ENCODE peak calls at places on chromosomes 5 and 9, in four cellular contexts. G is left ventricle myocardium inferior, X is HepG2, P is adrenal gland. Q is an unnamed sample. For H3K36me3 and H3K4me1, the result is how much of the 10 kb centered on the place peaks cover.

GRCh38 chr9:127897194-127897692 is 2.2 kb downstream of the ST6GALNAC6 start:
- DNase-seq in G (peak), X (peak), P (peak), Q (peak)

GRCh38 chr9:133306242-133307194 is 29.5 kb downstream of the SURF6 start:
- DNase-seq in G (no peak), X (no peak), P (no peak), Q (no peak)

GRCh38 chr9:78298046-78298511 is 1.2 kb downstream of the PSAT1 start:
- DNase-seq in G (no peak), X (peak), P (no peak), Q (peak)

GRCh38 chr9:101705135-101705661 is 33.2 kb downstream of the GRIN3A start:
- DNase-seq in G (peak), X (no peak), P (no peak), Q (peak)

GRCh38 chr5:173328896-173329369 is 719 bp upstream of the STC2 start:
- DNase-seq in G (no peak), X (peak), P (no peak), Q (no peak)

GRCh38 chr5:72841756-72842535 is 25.5 kb downstream of the TNPO1 start:
- DNase-seq in G (no peak), X (no peak), P (no peak), Q (no peak)

GRCh38 chr5:27494845-27495244 is 456.5 kb upstream of the CDH9 start:
- DNase-seq in G (no peak), X (no peak), P (no peak), Q (peak)

GRCh38 chr5:80623911-80624457 is 30.5 kb upstream of the MSH3 start:
- DNase-seq in G (no peak), X (no peak), P (no peak), Q (no peak)

GRCh38 chr5:20157089-20157488 is 169.1 kb upstream of the CDH18 start:
- DNase-seq in G (no peak), X (no peak), P (no peak), Q (no peak)

GRCh38 chr5:153504726-153505125 is 14.3 kb downstream of the GRIA1 start:
- DNase-seq in G (no peak), X (no peak), P (no peak), Q (no peak)

GRCh38 chr5:124927735-124928134 is 181.3 kb upstream of the ZNF608 start:
- DNase-seq in G (no peak), X (no peak), P (no peak), Q (no peak)

GRCh38 chr9:134060546-134060945 is 7.3 kb downstream of the BRD3 start:
- DNase-seq in G (no peak), X (no peak), P (no peak), Q (no peak)

GRCh38 chr9:21931428-21931827 is 62.8 kb downstream of the CDKN2A start:
- DNase-seq in G (no peak), X (no peak), P (no peak), Q (no peak)

GRCh38 chr5:17157916-17158529 is 59.4 kb upstream of the BASP1 start:
- DNase-seq in G (no peak), X (no peak), P (no peak), Q (no peak)

GRCh38 chr5:6745706-6746217 is 32.5 kb downstream of the TENT4A start:
- DNase-seq in G (no peak), X (peak), P (no peak), Q (no peak)

GRCh38 chr9:133258061-133259015 is 16.7 kb downstream of the ABO start:
- DNase-seq in G (no peak), X (peak), P (peak), Q (no peak)

GRCh38 chr9:88645172-88645868 is 110.3 kb downstream of the NXNL2 start:
- DNase-seq in G (no peak), X (no peak), P (no peak), Q (no peak)

GRCh38 chr9:72294952-72295351 is 70.1 kb downstream of the ZFAND5 start:
- DNase-seq in G (no peak), X (peak), P (peak), Q (no peak)

GRCh38 chr5:82244854-82245635 is 33.1 kb downstream of the RPS23 start:
- DNase-seq in G (no peak), X (peak), P (no peak), Q (no peak)

GRCh38 chr9:96009690-96010477 is 134.4 kb downstream of the ERCC6L2 start:
- DNase-seq in G (no peak), X (no peak), P (no peak), Q (no peak)

GRCh38 chr5:170451764-170452365 is 52.0 kb upstream of the KCNIP1 start:
- DNase-seq in G (no peak), X (no peak), P (no peak), Q (no peak)

GRCh38 chr9:112443200-112443599 is 43.4 kb upstream of the KIAA1958 start:
- DNase-seq in G (no peak), X (peak), P (no peak), Q (no peak)

GRCh38 chr9:21683484-21684175 is 118.8 kb upstream of the MTAP start:
- DNase-seq in G (no peak), X (no peak), P (no peak), Q (no peak)

GRCh38 chr5:157530226-157530972 is 45.2 kb downstream of the ADAM19 start:
- DNase-seq in G (no peak), X (no peak), P (peak), Q (no peak)

GRCh38 chr9:98280574-98280973 is 25.1 kb upstream of the TBC1D2 start:
- DNase-seq in G (no peak), X (no peak), P (no peak), Q (peak)

GRCh38 chr5:43648499-43649124 is 45.6 kb downstream of the NNT start:
- DNase-seq in G (no peak), X (no peak), P (no peak), Q (no peak)

GRCh38 chr9:132798817-132799790 is 79.0 kb downstream of the AK8 start:
- DNase-seq in G (no peak), X (peak), P (peak), Q (peak)

GRCh38 chr9:134315716-134316443 is 10.4 kb upstream of the RXRA start:
- DNase-seq in G (peak), X (no peak), P (no peak), Q (no peak)

GRCh38 chr9:111842313-111842712 is 47.6 kb upstream of the SHOC1 start:
- DNase-seq in G (no peak), X (no peak), P (peak), Q (no peak)

GRCh38 chr5:178284996-178285395 is 52.4 kb upstream of the PHYKPL start:
- DNase-seq in G (no peak), X (no peak), P (no peak), Q (no peak)

GRCh38 chr9:116488373-116488772 is 198.7 kb upstream of the TRIM32 start:
- DNase-seq in G (no peak), X (no peak), P (no peak), Q (no peak)

GRCh38 chr5:133438487-133438886 is 173.9 kb downstream of the FSTL4 start:
- DNase-seq in G (no peak), X (no peak), P (no peak), Q (no peak)

GRCh38 chr9:7185612-7186011 is 427.8 kb downstream of the KDM4C start:
- DNase-seq in G (no peak), X (peak), P (peak), Q (no peak)

GRCh38 chr5:425714-426113 is 17.3 kb upstream of the EXOC3 start:
- DNase-seq in G (no peak), X (no peak), P (no peak), Q (no peak)

GRCh38 chr5:76312783-76313182 is 90.3 kb upstream of the IQGAP2 start:
- DNase-seq in G (no peak), X (no peak), P (no peak), Q (no peak)

GRCh38 chr9:135338546-135338945 is 141.0 kb upstream of the PPP1R26 start:
- DNase-seq in G (no peak), X (no peak), P (no peak), Q (peak)

GRCh38 chr9:132169672-132170392 is 8.0 kb downstream of the NTNG2 start:
- DNase-seq in G (peak), X (peak), P (peak), Q (peak)

GRCh38 chr9:16954032-16954431 is 83.6 kb upstream of the BNC2 start:
- DNase-seq in G (no peak), X (no peak), P (no peak), Q (no peak)

GRCh38 chr5:108028883-108029282 is 353.0 kb downstream of the FBXL17 start:
- DNase-seq in G (no peak), X (no peak), P (no peak), Q (no peak)
- H3K36me3 ChIP-seq in G (under half), X (under half), P (under half), Q (under half)

GRCh38 chr5:39138892-39139291 is 64.7 kb upstream of the RICTOR start:
- DNase-seq in G (no peak), X (no peak), P (no peak), Q (no peak)

GRCh38 chr5:39138182-39138487 is 63.9 kb upstream of the RICTOR start:
- DNase-seq in G (no peak), X (no peak), P (no peak), Q (no peak)

GRCh38 chr5:39140558-39141168 is 66.5 kb upstream of the RICTOR start:
- DNase-seq in G (no peak), X (no peak), P (no peak), Q (no peak)

GRCh38 chr5:39132792-39133191 is 58.6 kb upstream of the RICTOR start:
- DNase-seq in G (no peak), X (peak), P (no peak), Q (no peak)

GRCh38 chr5:39137391-39138181 is 63.4 kb upstream of the RICTOR start:
- DNase-seq in G (no peak), X (no peak), P (no peak), Q (no peak)
- TF ChIP-seq CTCF in G (no peak), X (peak), P (no peak), Q (peak)

DNA sequence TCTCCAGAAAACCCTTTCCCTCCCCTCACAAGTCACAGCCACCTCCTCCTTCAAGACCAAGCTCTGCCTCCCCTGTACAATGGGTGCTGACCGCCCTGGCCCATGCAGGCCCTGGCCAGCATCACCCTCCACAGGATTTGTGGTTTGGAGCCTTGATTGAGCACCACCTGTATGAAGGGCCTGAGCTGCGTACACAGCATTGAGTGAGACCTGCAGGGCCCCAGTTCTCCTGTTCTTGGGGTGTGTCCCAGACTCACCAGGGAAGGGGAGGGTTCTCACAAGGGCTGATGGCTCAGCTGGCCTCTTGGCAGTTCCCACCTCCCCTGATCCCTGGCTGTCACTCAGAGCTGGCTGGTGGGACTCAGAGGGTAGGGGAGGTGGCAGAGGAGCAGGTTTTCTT is 63.7 kb upstream of the IER5L start:
- DNase-seq in G (peak), X (no peak), P (no peak), Q (peak)
- H3K4me1 ChIP-seq in G (under half), X (under half), P (under half), Q (under half)

GRCh38 chr9:106928350-106928749 is 65.4 kb downstream of the ZNF462 start:
- DNase-seq in G (no peak), X (no peak), P (no peak), Q (no peak)
- H3K36me3 ChIP-seq in G (half or more), X (under half), P (under half), Q (half or more)

GRCh38 chr5:165334186-165334585 is 1828.8 kb downstream of the MAT2B start:
- DNase-seq in G (no peak), X (no peak), P (no peak), Q (no peak)
- TF ChIP-seq CTCF in G (no peak), X (no peak), P (no peak), Q (no peak)

GRCh38 chr9:107628444-107628843 is 138.9 kb upstream of the KLF4 start:
- DNase-seq in G (no peak), X (no peak), P (no peak), Q (no peak)

GRCh38 chr9:107626118-107626517 is 136.5 kb upstream of the KLF4 start:
- DNase-seq in G (no peak), X (no peak), P (no peak), Q (no peak)

GRCh38 chr9:107625383-107625984 is 135.9 kb upstream of the KLF4 start:
- DNase-seq in G (no peak), X (no peak), P (no peak), Q (no peak)

GRCh38 chr9:107630141-107630540 is 140.6 kb upstream of the KLF4 start:
- DNase-seq in G (no peak), X (no peak), P (no peak), Q (no peak)

GRCh38 chr9:107627771-107628170 is 138.2 kb upstream of the KLF4 start:
- DNase-seq in G (no peak), X (no peak), P (no peak), Q (no peak)
- H3K4me1 ChIP-seq in G (under half), X (under half), P (under half), Q (under half)